ENCODE peak calls at places on chromosomes 1 and 21, in six cellular contexts. P is CD4-positive, alpha-beta T cell; F is Panc1; S is pancreas; R is PC-3; B is CD8-positive, alpha-beta T cell. K is an unnamed sample.
A peak's percentile ranks its signal among the peaks of the same experiment; 100 is the strongest.

GRCh38 chr21:44485796-44486195 is 30.5 kb downstream of the LRRC3 start:
- ATAC-seq in R (no peak), F (peak; percentile 55), S (no peak), B (peak; percentile 41), P (peak; percentile 32), K (peak; percentile 19)

GRCh38 chr1:20255666-20256065 is 35.0 kb upstream of the VWA5B1 start:
- ATAC-seq in R (peak; percentile 89), F (peak; percentile 39), B (no peak), S (peak; percentile 34), P (no peak), K (no peak)

GRCh38 chr1:56065729-56066128 is 513.6 kb downstream of the PLPP3 start:
- ATAC-seq in P (no peak), R (no peak), S (no peak), F (no peak), B (no peak), K (no peak)

GRCh38 chr21:27423073-27423472 is 456.2 kb upstream of the ADAMTS5 start:
- ATAC-seq in R (peak; percentile 53), S (peak; percentile 53), P (no peak), F (no peak), B (no peak), K (peak; percentile 92)

GRCh38 chr1:36157115-36157903 is 1.3 kb downstream of the MAP7D1 start:
- ATAC-seq in R (no peak), F (no peak), P (no peak), B (no peak), S (peak; percentile 0), K (no peak)

GRCh38 chr1:55559802-55560201 is 344.6 kb upstream of the USP24 start:
- ATAC-seq in R (peak; percentile 30), F (no peak), S (no peak), B (no peak), P (no peak), K (no peak)

GRCh38 chr1:177181631-177182291 is 11.0 kb downstream of the BRINP2 start:
- ATAC-seq in F (peak; percentile 96), R (peak; percentile 93), B (no peak), P (no peak), S (peak; percentile 96), K (peak; percentile 78)

GRCh38 chr1:8127201-8127641 is 101.1 kb upstream of the ERRFI1 start:
- ATAC-seq in P (no peak), F (no peak), R (no peak), S (peak; percentile 31), B (no peak), K (peak; percentile 46)

GRCh38 chr1:215768303-215768702 is 201.2 kb downstream of the KCTD3 start:
- ATAC-seq in F (no peak), R (no peak), P (no peak), B (no peak), S (no peak), K (no peak)

GRCh38 chr1:230218667-230219066 is 151.6 kb downstream of the GALNT2 start:
- ATAC-seq in B (no peak), F (no peak), P (no peak), R (no peak), S (peak; percentile 45), K (no peak)

GRCh38 chr1:44641126-44642102 is 32.9 kb downstream of the TMEM53 start:
- ATAC-seq in F (no peak), S (no peak), P (no peak), R (no peak), B (no peak), K (no peak)

GRCh38 chr1:231693361-231694080 is 66.9 kb downstream of the DISC1 start:
- ATAC-seq in P (no peak), B (no peak), R (no peak), S (no peak), F (no peak), K (no peak)

GRCh38 chr21:40335689-40336088 is 468.5 kb downstream of the PCP4 start:
- ATAC-seq in S (no peak), B (no peak), P (no peak), F (no peak), R (no peak), K (no peak)

GRCh38 chr1:53362851-53363642 is 35.2 kb upstream of the LRP8 start:
- ATAC-seq in R (no peak), B (no peak), S (no peak), F (no peak), P (no peak), K (no peak)

GRCh38 chr1:16145030-16145987 is 10.6 kb downstream of the EPHA2 start:
- ATAC-seq in P (no peak), F (peak; percentile 59), S (peak; percentile 86), B (no peak), R (peak; percentile 41), K (peak; percentile 81)

GRCh38 chr1:52825868-52826267 is 16.7 kb upstream of the ZYG11A start:
- ATAC-seq in B (no peak), F (peak; percentile 71), R (peak; percentile 85), S (no peak), P (peak; percentile 49), K (no peak)

GRCh38 chr21:42071146-42071737 is at the start of gene UMODL1:
- ATAC-seq in R (no peak), B (no peak), S (no peak), P (no peak), F (peak; percentile 45), K (no peak)

GRCh38 chr1:31782066-31782762 is 18.1 kb upstream of the ADGRB2 start:
- ATAC-seq in F (peak; percentile 22), B (no peak), P (no peak), R (no peak), S (no peak), K (peak; percentile 33)

DNA sequence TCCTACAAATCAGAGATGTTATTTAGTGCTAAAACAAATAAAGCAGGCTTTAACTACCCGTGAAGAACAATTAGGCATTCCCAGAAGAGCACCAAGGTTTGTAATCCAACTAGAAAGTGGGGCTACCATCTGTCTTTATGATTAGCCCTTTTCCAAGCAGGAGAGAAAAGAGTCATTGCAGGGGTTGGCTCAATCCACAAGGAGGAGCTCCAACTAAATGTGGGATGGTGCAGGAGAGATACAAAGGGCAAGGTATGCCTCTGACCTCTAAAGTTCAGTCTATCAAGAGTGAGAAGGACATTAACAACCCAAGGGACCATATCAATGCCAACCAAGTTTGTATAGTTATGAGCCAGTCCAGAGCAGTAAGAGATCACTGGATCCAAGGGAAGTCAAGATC is 382.7 kb upstream of the DUSP10 start:
- ATAC-seq in B (no peak), P (no peak), F (no peak), R (peak; percentile 35), S (peak; percentile 26), K (no peak)
- TF ChIP-seq CTCF in B (no peak), P (no peak), F (peak; percentile 23), R (peak; percentile 83), S (no peak), K (no peak)

GRCh38 chr1:59670662-59671061 is 144.1 kb upstream of the HOOK1 start:
- ATAC-seq in P (no peak), F (no peak), R (no peak), S (no peak), B (no peak), K (no peak)

GRCh38 chr1:59671066-59671952 is 143.4 kb upstream of the HOOK1 start:
- ATAC-seq in R (no peak), P (no peak), F (no peak), S (no peak), B (no peak), K (no peak)

GRCh38 chr1:59671953-59672305 is 142.8 kb upstream of the HOOK1 start:
- ATAC-seq in R (no peak), P (no peak), F (no peak), B (no peak), S (no peak), K (no peak)

GRCh38 chr1:59667020-59667419 is 147.7 kb upstream of the HOOK1 start:
- ATAC-seq in F (no peak), R (no peak), B (no peak), S (no peak), P (no peak), K (no peak)

DNA sequence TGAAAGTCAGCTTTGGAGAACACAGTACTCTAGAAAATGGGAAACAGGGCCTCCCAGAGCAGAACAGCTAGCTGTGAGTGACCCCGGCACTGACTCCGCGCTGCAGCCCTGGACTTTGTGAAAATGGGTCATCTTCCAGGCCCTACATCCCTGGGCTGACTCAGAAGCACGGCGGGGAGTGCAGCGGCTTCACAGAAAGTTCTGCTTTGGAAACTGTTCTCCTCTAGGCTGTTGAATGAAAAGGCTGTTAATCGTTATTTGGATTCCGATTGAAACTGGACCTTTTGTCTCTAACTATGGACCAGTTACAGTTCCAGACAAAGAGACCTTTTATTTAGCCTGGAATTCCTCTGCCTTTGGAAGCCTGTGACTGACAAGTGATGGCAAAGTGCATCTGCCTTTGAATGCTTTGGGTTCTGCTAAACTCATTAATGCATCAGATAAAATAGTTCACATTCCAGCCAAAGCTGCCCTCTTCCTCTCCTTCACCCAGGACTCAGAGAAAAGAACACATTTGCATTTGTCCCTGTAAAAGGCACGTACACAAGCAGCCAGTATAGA is 144.9 kb upstream of the HOOK1 start:
- ATAC-seq in R (no peak), B (no peak), S (peak; percentile 51), F (no peak), P (no peak), K (peak; percentile 53)
- H3K27ac ChIP-seq in R (no peak overlapping the region), B (no peak overlapping the region), S (no peak overlapping the region), F (no peak overlapping the region), P (no peak overlapping the region), K (no peak overlapping the region)

GRCh38 chr1:146021046-146021445 is 489 bp downstream of the HJV start:
- ATAC-seq in F (no peak), S (no peak), P (no peak), R (no peak), B (no peak), K (no peak)

GRCh38 chr1:146020058-146020738 is 1.3 kb downstream of the HJV start:
- ATAC-seq in R (no peak), P (no peak), S (peak; percentile 48), B (no peak), F (no peak), K (no peak)

GRCh38 chr1:146019225-146020057 is 2.1 kb downstream of the HJV start:
- ATAC-seq in S (peak; percentile 36), F (no peak), P (peak; percentile 17), R (no peak), B (peak; percentile 20), K (no peak)

GRCh38 chr1:146022403-146023127 is 1.0 kb upstream of the HJV start:
- ATAC-seq in R (no peak), F (no peak), P (no peak), S (no peak), B (no peak), K (no peak)

GRCh38 chr1:146021622-146022402 is at the start of gene HJV:
- ATAC-seq in S (no peak), F (no peak), B (no peak), R (no peak), P (no peak), K (peak; percentile 49)
- H3K27me3 ChIP-seq in S (no peaks in the 10 kb centered on the region), F (peaks cover 8% of the 10 kb centered on the region), B (peaks cover 10% of the 10 kb centered on the region), R (peaks cover 6% of the 10 kb centered on the region), P (peaks cover 40% of the 10 kb centered on the region), K (peaks cover 53% of the 10 kb centered on the region)

GRCh38 chr1:243746736-243747135 is 103.3 kb downstream of the AKT3 start:
- ATAC-seq in R (no peak), B (no peak), P (no peak), F (no peak), S (no peak), K (no peak)

GRCh38 chr1:243751506-243751905 is 98.5 kb downstream of the AKT3 start:
- ATAC-seq in B (no peak), S (no peak), F (no peak), P (no peak), R (no peak), K (no peak)

GRCh38 chr1:243748227-243748626 is 101.8 kb downstream of the AKT3 start:
- ATAC-seq in F (no peak), R (no peak), P (no peak), S (no peak), B (no peak), K (no peak)

GRCh38 chr1:243745361-243745760 is 104.7 kb downstream of the AKT3 start:
- ATAC-seq in F (no peak), S (no peak), P (no peak), B (no peak), R (no peak), K (no peak)

GRCh38 chr1:243748706-243749283 is 101.2 kb downstream of the AKT3 start:
- ATAC-seq in R (peak; percentile 100), S (peak; percentile 99), F (peak; percentile 98), P (peak; percentile 98), B (peak; percentile 99), K (peak; percentile 75)
- TF ChIP-seq CTCF in R (peak; percentile 88), S (peak; percentile 58), F (peak; percentile 74), P (peak; percentile 83), B (peak; percentile 93), K (peak; percentile 79)